ENCODE peak calls at places on chromosomes 16 and 17, in nine cellular contexts. E is left ventricle myocardium inferior; J is ascending aorta; S is hepatocyte; V is CD8-positive, alpha-beta T cell; U is left lung; W is tibial artery; N is prostate gland; P is cardiac muscle cell. R is an unnamed sample. For H3K9me3 and H3K4me1, the result is how much of the 10 kb centered on the place peaks cover.

GRCh38 chr16:61362583-61362982 is 673.7 kb downstream of the CDH8 start:
- DNase-seq in E (no peak), J (no peak), S (no peak), V (no peak), U (no peak), W (no peak), N (no peak), P (no peak), R (no peak)

GRCh38 chr16:66266436-66267286 is 99.8 kb upstream of the CDH5 start:
- DNase-seq in E (peak), J (no peak), S (peak), V (no peak), U (peak), W (peak), N (no peak), P (peak), R (peak)

GRCh38 chr16:29925805-29926674 is at the start of gene KCTD13:
- DNase-seq in E (peak), J (peak), S (peak), V (peak), U (peak), W (peak), N (peak), P (peak), R (peak)

GRCh38 chr17:42337442-42337841 is 49.1 kb downstream of the STAT5A start:
- DNase-seq in E (no peak), J (no peak), S (no peak), V (peak), U (no peak), W (no peak), N (no peak), P (no peak), R (no peak)

GRCh38 chr16:3983081-3983520 is 102.6 kb upstream of the CREBBP start:
- DNase-seq in E (peak), J (peak), S (peak), V (peak), U (no peak), W (peak), N (peak), P (peak), R (peak)

GRCh38 chr16:71767060-71767900 is 41.4 kb downstream of the AP1G1 start:
- DNase-seq in E (no peak), J (no peak), S (no peak), V (no peak), U (no peak), W (no peak), N (no peak), P (no peak), R (no peak)

GRCh38 chr17:4001048-4001590 is 36.9 kb upstream of the ATP2A3 start:
- DNase-seq in E (no peak), J (peak), S (no peak), V (no peak), U (no peak), W (no peak), N (no peak), P (peak), R (no peak)

GRCh38 chr17:14464741-14465140 is 163.9 kb downstream of the HS3ST3B1 start:
- DNase-seq in E (no peak), J (no peak), S (no peak), V (no peak), U (no peak), W (no peak), N (peak), P (peak), R (no peak)

GRCh38 chr16:66248096-66248495 is 118.4 kb upstream of the CDH5 start:
- DNase-seq in E (peak), J (no peak), S (peak), V (no peak), U (no peak), W (peak), N (no peak), P (peak), R (peak)

GRCh38 chr16:84652565-84652964 is 4.3 kb downstream of the KLHL36 start:
- DNase-seq in E (no peak), J (no peak), S (no peak), V (peak), U (no peak), W (no peak), N (no peak), P (no peak), R (no peak)

GRCh38 chr17:81489012-81489968 is 23.3 kb downstream of the ACTG1 start:
- DNase-seq in E (no peak), J (no peak), S (peak), V (no peak), U (no peak), W (no peak), N (no peak), P (no peak), R (peak)

GRCh38 chr17:43940630-43941029 is 1.6 kb downstream of the PPY start:
- DNase-seq in E (no peak), J (no peak), S (peak), V (no peak), U (no peak), W (no peak), N (no peak), P (peak), R (no peak)

GRCh38 chr16:49528564-49529150 is 155.1 kb downstream of the C16orf78 start:
- DNase-seq in E (no peak), J (no peak), S (no peak), V (no peak), U (no peak), W (no peak), N (no peak), P (peak), R (no peak)

GRCh38 chr16:25033852-25034251 is 18.7 kb upstream of the ARHGAP17 start:
- DNase-seq in E (no peak), J (no peak), S (no peak), V (no peak), U (no peak), W (no peak), N (no peak), P (peak), R (no peak)

GRCh38 chr16:55944377-55944802 is 69.2 kb upstream of the CES5A start:
- DNase-seq in E (peak), J (peak), S (peak), V (peak), U (no peak), W (peak), N (peak), P (peak), R (peak)

GRCh38 chr16:77591347-77591746 is 131.0 kb upstream of the NUDT7 start:
- DNase-seq in E (no peak), J (no peak), S (no peak), V (no peak), U (no peak), W (no peak), N (no peak), P (no peak), R (no peak)

GRCh38 chr16:31886227-31886626 is 12.6 kb downstream of the ZNF267 start:
- DNase-seq in E (no peak), J (no peak), S (no peak), V (no peak), U (no peak), W (no peak), N (no peak), P (no peak), R (no peak)
- H3K9me3 ChIP-seq in E (under half), J (under half), S (under half), V (under half), U (under half), W (under half), N (under half), P (under half), R (under half)

DNA sequence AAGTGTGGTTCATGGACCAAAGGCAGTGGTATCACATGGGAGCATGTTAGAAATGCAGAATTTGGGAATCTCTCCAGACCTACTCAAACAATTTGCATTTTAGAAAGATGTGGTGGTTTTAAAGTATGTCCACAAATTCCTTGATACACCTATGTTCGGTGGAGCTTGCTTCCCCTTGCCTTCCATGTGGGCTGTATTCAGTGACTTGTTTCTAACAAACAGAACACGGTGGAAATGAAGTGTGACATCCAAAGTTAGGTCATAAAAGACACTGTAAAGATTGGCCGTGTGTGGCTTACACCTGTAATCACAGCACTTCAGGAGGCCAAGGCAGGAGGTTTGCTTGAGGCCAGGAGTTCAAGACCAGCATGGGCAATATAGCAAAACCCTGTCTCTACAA is 16.7 kb downstream of the COQ7 start:
- DNase-seq in E (no peak), J (no peak), S (no peak), V (no peak), U (no peak), W (no peak), N (no peak), P (no peak), R (no peak)
- H3K4me1 ChIP-seq in E (under half), J (under half), S (under half), V (under half), U (under half), W (under half), N (under half), P (under half), R (under half)

GRCh38 chr17:22304667-22305303 is 612.5 kb downstream of the KCNJ18 start:
- DNase-seq in E (no peak), J (no peak), S (no peak), V (no peak), U (no peak), W (no peak), N (no peak), P (no peak), R (no peak)

GRCh38 chr17:22301353-22301745 is 609.0 kb downstream of the KCNJ18 start:
- DNase-seq in E (no peak), J (no peak), S (no peak), V (no peak), U (no peak), W (no peak), N (no peak), P (no peak), R (no peak)

GRCh38 chr17:22303096-22303495 is 610.8 kb downstream of the KCNJ18 start:
- DNase-seq in E (no peak), J (no peak), S (no peak), V (no peak), U (no peak), W (no peak), N (no peak), P (no peak), R (no peak)

GRCh38 chr17:22303865-22304264 is 611.5 kb downstream of the KCNJ18 start:
- DNase-seq in E (no peak), J (no peak), S (no peak), V (no peak), U (no peak), W (no peak), N (no peak), P (no peak), R (no peak)

GRCh38 chr17:22305356-22306071 is 613.2 kb downstream of the KCNJ18 start:
- DNase-seq in E (no peak), J (no peak), S (no peak), V (no peak), U (no peak), W (no peak), N (no peak), P (no peak), R (no peak)
- H3K9me3 ChIP-seq in E (under half), J (under half), S (under half), V (under half), U (under half), W (under half), N (under half), P (under half), R (under half)

DNA sequence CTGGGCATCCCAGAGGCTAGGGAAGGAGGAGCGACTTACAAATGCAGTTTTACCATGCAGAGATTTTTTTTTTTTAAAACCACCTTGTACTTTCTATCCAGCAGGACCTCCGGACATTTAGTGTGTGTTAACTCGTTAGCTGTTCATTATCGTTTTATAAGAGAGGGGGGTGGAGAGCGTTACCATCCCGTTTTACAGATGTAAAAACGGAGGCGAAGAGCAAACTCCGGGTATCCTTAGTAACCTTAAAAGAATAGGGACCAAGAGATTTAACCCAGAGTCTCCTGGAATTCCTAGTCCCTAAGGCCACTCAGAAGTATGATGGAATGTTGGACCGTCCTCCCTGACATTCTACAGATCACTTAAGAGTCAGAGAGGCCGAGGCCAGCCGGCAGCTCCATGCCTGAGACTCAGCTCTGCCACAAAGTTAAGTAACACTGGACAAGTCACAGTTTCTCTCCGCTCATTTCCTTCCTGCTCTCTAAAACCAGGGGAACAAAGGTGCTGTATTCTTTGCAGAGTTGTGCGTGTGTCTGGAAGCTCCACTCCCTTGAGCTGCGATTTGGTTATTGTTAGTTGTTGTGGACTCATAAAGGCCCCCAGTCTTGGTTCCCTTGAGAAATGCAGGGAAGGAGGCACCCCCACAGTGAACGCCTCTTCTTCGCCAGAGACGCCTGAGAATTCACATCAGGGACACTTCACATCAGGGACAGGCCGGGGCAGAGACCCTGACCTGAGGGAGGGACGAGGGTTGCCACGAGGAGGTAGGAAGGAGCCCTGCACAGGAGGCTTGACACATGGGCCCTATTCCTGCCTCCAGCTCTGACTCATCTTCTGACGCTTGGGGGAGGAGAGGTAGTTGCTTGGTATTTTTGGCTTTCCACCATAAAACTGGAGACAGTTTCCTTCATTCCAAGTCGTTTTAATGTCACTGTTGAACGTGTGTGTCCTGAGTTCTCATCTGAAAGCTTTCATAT is 1.2 kb downstream of the DUSP14 start:
- DNase-seq in E (peak), J (peak), S (peak), V (no peak), U (no peak), W (peak), N (peak), P (peak), R (no peak)
- H3K4me1 ChIP-seq in E (half or more), J (under half), S (under half), V (under half), U (under half), W (under half), N (under half), P (under half), R (under half)